ENCODE peak calls at places on chromosome 1, in nine cellular contexts. R is MM.1S, T is fibroblast of the aortic adventitia, U is fibroblast of pulmonary artery, G is foreskin fibroblast, B is HFF-Myc, W is cardiac muscle cell, P is brain microvascular endothelial cell, Y is bronchial epithelial cell. F is an unnamed sample.

GRCh38 chr1:153548722-153549695 is at the start of gene S100A3:
- DNase-seq in R (no peak), T (peak; percentile 93), U (peak; percentile 88), G (peak; percentile 88), B (no peak), W (no peak), P (peak; percentile 73), Y (peak; percentile 77), F (peak; percentile 95)

GRCh38 chr1:155083865-155084721 is 5.5 kb downstream of the EFNA3 start:
- DNase-seq in R (peak; percentile 68), T (peak; percentile 40), U (peak; percentile 42), G (no peak), B (no peak), W (peak; percentile 30), P (peak; percentile 18), Y (peak; percentile 56), F (peak; percentile 84)

GRCh38 chr1:230905733-230906132 is 37.4 kb upstream of the C1orf198 start:
- DNase-seq in R (no peak), T (peak; percentile 86), U (peak; percentile 73), G (no peak), B (no peak), W (no peak), P (no peak), Y (no peak), F (no peak)

GRCh38 chr1:209685835-209686234 is 10.6 kb downstream of the G0S2 start:
- DNase-seq in R (peak; percentile 91), T (no peak), U (no peak), G (no peak), B (no peak), W (no peak), P (no peak), Y (no peak), F (no peak)

GRCh38 chr1:43536196-43536863 is 5.6 kb downstream of the PTPRF start:
- DNase-seq in R (no peak), T (no peak), U (no peak), G (no peak), B (no peak), W (no peak), P (no peak), Y (peak; percentile 55), F (no peak)

GRCh38 chr1:234208791-234209190 is 164.5 kb upstream of the COA6 start:
- DNase-seq in R (no peak), T (no peak), U (no peak), G (no peak), B (no peak), W (no peak), P (no peak), Y (peak; percentile 77), F (no peak)

GRCh38 chr1:89633745-89634625 is 1.1 kb downstream of the LRRC8C start:
- DNase-seq in R (peak; percentile 59), T (peak; percentile 57), U (peak; percentile 53), G (no peak), B (no peak), W (peak; percentile 26), P (no peak), Y (peak; percentile 40), F (no peak)

GRCh38 chr1:197927908-197928665 is 10.9 kb downstream of the LHX9 start:
- DNase-seq in R (no peak), T (no peak), U (no peak), G (no peak), B (no peak), W (no peak), P (no peak), Y (no peak), F (no peak)

DNA sequence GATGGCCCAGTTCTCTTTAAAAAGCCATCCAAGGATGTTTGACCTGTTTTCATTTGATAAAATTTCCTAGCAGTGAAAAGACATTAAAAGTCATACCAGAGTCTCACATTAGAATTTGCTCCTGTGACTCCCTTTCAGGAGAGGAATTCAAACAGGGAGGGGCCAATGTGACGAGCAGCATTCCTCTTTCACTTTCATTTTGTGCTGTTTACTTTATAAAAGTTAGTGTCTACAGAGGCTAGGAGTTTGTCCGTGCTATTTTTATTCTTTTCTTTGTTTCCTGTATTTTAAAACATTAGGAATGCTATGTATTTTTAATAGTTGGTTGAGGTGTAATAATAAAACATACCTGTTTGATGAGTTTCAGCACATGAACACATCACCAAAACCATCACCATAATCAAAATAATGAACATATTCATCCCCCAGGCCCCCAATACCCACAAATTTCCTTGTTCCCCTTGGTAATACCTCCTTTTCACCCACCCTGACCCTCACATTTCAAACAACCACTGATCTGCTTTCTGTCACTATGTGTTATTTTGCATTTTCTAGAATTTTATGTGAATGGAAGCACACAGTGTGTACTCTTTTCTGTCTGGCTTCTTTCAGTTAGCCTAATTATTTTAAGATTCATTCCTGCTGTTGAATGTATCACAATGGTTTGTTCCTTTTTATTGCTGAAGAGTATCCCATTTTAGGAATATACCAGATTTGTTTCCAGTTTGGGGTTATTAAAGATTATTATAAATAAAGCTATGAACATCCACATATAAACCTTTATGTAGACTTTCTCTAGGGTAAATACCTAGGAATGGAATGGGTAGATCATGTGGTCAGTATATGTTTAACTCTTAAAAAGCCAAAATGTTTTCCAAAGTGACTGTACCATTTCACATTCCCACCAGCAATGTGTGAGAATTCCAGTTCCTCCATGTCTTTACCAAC is 129.5 kb downstream of the TENT5C start:
- DNase-seq in R (peak; percentile 42), T (peak; percentile 66), U (peak; percentile 65), G (peak; percentile 26), B (no peak), W (peak; percentile 59), P (peak; percentile 42), Y (peak; percentile 56), F (no peak)
- H3K4me3 ChIP-seq in R (peak overlapping the region; percentile 57), T (peak overlapping the region; percentile 31), U (peak overlapping the region; percentile 45), G (peak overlapping the region; percentile 7), B (peak overlapping the region; percentile 10), W (no peak overlapping the region), P (peak overlapping the region; percentile 23), Y (peak overlapping the region; percentile 16), F (no peak overlapping the region)

GRCh38 chr1:68497358-68497698 is 446 bp upstream of the DEPDC1 start:
- DNase-seq in R (no peak), T (no peak), U (no peak), G (no peak), B (no peak), W (no peak), P (no peak), Y (no peak), F (no peak)
- TF ChIP-seq CTCF in R (no peak), T (no peak), U (no peak), G (no peak), B (no peak), W (no peak), P (peak; percentile 4), Y (no peak), F (no peak)

GRCh38 chr1:201126832-201127754 is at the start of gene ASCL5:
- DNase-seq in R (no peak), T (peak; percentile 21), U (no peak), G (no peak), B (no peak), W (no peak), P (peak; percentile 43), Y (peak; percentile 65), F (no peak)

GRCh38 chr1:201127755-201128455 is 921 bp upstream of the ASCL5 start:
- DNase-seq in R (no peak), T (no peak), U (no peak), G (no peak), B (no peak), W (peak; percentile 54), P (peak; percentile 79), Y (peak; percentile 33), F (no peak)

GRCh38 chr1:201125019-201125418 is 2.0 kb downstream of the ASCL5 start:
- DNase-seq in R (no peak), T (no peak), U (no peak), G (no peak), B (no peak), W (no peak), P (no peak), Y (no peak), F (no peak)

GRCh38 chr1:201125805-201126204 is 1.2 kb downstream of the ASCL5 start:
- DNase-seq in R (no peak), T (no peak), U (no peak), G (no peak), B (no peak), W (no peak), P (no peak), Y (no peak), F (no peak)

DNA sequence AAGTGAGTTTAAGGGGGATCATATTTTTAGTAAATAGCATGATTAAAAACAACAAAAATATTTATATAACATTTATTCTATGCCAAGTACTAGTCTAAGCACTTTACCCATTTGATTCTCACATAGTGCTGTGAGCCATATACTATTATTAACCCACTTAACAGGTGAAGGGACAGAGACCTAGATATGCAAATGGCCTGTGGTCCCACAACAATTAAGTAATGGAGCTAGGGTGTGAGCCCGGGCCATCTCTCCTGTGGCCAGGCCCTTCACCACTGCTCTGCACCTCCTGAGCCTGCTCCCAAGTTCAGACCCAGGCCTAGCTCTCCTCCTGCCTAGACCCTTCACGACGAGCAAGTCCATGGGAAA is 537 bp downstream of the ASCL5 start:
- DNase-seq in R (no peak), T (no peak), U (no peak), G (no peak), B (no peak), W (no peak), P (no peak), Y (no peak), F (no peak)
- H3K4me3 ChIP-seq in R (no peak overlapping the region), T (no peak overlapping the region), U (no peak overlapping the region), G (no peak overlapping the region), B (no peak overlapping the region), W (no peak overlapping the region), P (no peak overlapping the region), Y (no peak overlapping the region), F (no peak overlapping the region)

GRCh38 chr1:182816863-182817262 is 22.3 kb upstream of the DHX9 start:
- DNase-seq in R (no peak), T (no peak), U (no peak), G (no peak), B (no peak), W (no peak), P (no peak), Y (peak; percentile 30), F (no peak)

GRCh38 chr1:182809414-182809957 is 19.9 kb downstream of the NPL start:
- DNase-seq in R (no peak), T (no peak), U (no peak), G (no peak), B (no peak), W (no peak), P (no peak), Y (peak; percentile 44), F (no peak)

GRCh38 chr1:182807907-182808306 is 18.3 kb downstream of the NPL start:
- DNase-seq in R (no peak), T (no peak), U (no peak), G (no peak), B (no peak), W (no peak), P (no peak), Y (no peak), F (no peak)

GRCh38 chr1:182817802-182818201 is 21.3 kb upstream of the DHX9 start:
- DNase-seq in R (no peak), T (no peak), U (no peak), G (no peak), B (no peak), W (no peak), P (no peak), Y (no peak), F (no peak)

DNA sequence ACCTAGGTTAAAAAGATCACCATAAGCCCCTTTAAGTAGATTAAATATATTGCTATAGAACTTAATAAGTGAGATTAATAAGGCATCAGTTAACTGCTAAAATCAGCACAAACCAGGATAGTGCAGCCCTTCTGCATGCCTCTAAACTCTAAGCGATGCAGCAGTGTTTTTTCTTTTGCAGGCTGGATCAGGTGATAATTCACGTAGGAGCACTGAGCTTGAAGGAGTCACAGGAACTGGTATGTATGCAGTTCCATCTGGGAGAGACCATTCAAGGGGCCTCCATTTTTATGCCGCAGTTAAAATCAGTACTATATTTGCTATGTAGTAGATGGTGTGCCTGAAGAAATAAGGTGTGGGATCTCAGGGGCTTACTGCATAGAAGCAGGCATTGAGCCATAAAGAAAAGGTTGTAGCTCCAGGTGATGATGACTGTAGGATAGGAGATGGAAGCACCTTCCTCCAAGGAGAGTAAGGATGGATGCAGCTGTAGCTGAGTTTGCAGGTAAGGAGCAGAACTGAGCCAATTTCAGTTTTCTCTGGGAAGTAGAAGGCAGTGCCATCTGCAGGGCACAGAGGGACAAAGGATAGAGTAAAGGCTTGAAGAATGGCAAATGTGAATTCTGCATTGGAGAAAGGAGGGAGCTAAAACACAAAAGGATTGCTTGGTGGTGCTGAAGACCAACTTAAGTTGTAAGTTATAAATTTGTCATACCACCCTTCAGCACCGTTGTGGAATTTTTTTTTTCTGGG is 22.6 kb downstream of the NPL start:
- DNase-seq in R (no peak), T (no peak), U (no peak), G (no peak), B (no peak), W (no peak), P (no peak), Y (no peak), F (no peak)
- TF ChIP-seq CTCF in R (no peak), T (no peak), U (no peak), G (no peak), B (no peak), W (no peak), P (peak; percentile 24), Y (peak; percentile 30), F (no peak)